ENCODE peak calls at places on chromosomes 2 and 18, in five cellular contexts. Z is NCI-H524 treated with DMSO at 0.1 percent for 48 hours, A is ascending aorta, F is lower leg skin, L is hypothalamus. M is an unnamed sample.

GRCh38 chr2:29443627-29444026 is 328.4 kb downstream of the CLIP4 start:
- DNase-seq in A (no peak), L (no peak), Z (no peak), F (no peak), M (peak)

GRCh38 chr2:11738589-11739436 is 7.6 kb upstream of the LPIN1 start:
- DNase-seq in L (peak), F (peak), Z (no peak), A (peak), M (no peak)

GRCh38 chr2:239927424-239927981 is 97.6 kb downstream of the NDUFA10 start:
- DNase-seq in Z (no peak), L (peak), A (no peak), F (no peak), M (no peak)

GRCh38 chr2:108924444-108925251 is 64.4 kb downstream of the EDAR start:
- DNase-seq in A (no peak), Z (no peak), F (no peak), L (no peak), M (no peak)

GRCh38 chr2:172931256-172931894 is 144.3 kb upstream of the MAP3K20 start:
- DNase-seq in L (no peak), A (no peak), Z (no peak), F (no peak), M (no peak)

GRCh38 chr2:30611572-30611971 is 164.5 kb downstream of the LCLAT1 start:
- DNase-seq in Z (no peak), A (no peak), L (no peak), F (no peak), M (no peak)

GRCh38 chr2:74424139-74424992 is 2.8 kb downstream of the WDR54 start:
- DNase-seq in L (no peak), F (no peak), A (no peak), Z (no peak), M (no peak)

GRCh38 chr18:67599277-67599676 is 82.8 kb upstream of the DSEL start:
- DNase-seq in F (no peak), A (no peak), L (no peak), Z (no peak), M (no peak)

GRCh38 chr2:105977212-105977611 is 216.9 kb downstream of the UXS1 start:
- DNase-seq in F (no peak), L (no peak), A (no peak), Z (no peak), M (no peak)

GRCh38 chr2:209512951-209513350 is 89.1 kb downstream of the MAP2 start:
- DNase-seq in F (no peak), Z (no peak), A (no peak), L (no peak), M (peak)

GRCh38 chr2:216833076-216833475 is 26.8 kb downstream of the TNP1 start:
- DNase-seq in Z (no peak), A (no peak), L (no peak), F (no peak), M (no peak)

GRCh38 chr18:51054764-51055163 is 24.8 kb downstream of the SMAD4 start:
- DNase-seq in Z (no peak), A (no peak), F (no peak), L (no peak), M (no peak)

GRCh38 chr2:208386546-208386945 is 20.0 kb upstream of the PTH2R start:
- DNase-seq in L (no peak), A (no peak), F (no peak), Z (no peak), M (no peak)

GRCh38 chr2:114046373-114046772 is 156.5 kb downstream of the ACTR3 start:
- DNase-seq in L (no peak), A (no peak), Z (no peak), F (no peak), M (no peak)

GRCh38 chr2:1011018-1011405 is 60.4 kb downstream of the SNTG2 start:
- DNase-seq in F (no peak), L (no peak), A (no peak), Z (no peak), M (peak)

GRCh38 chr18:72460210-72460680 is 83.9 kb downstream of the CBLN2 start:
- DNase-seq in F (no peak), Z (no peak), L (no peak), A (no peak), M (no peak)

GRCh38 chr18:3615374-3615773 is 165.4 kb downstream of the TGIF1 start:
- DNase-seq in Z (no peak), F (no peak), A (no peak), L (no peak), M (no peak)

GRCh38 chr2:239348563-239349447 is 52.0 kb downstream of the HDAC4 start:
- DNase-seq in F (no peak), A (no peak), L (no peak), Z (no peak), M (no peak)

GRCh38 chr2:18545384-18545783 is 15.1 kb downstream of the RDH14 start:
- DNase-seq in Z (no peak), A (no peak), L (no peak), F (no peak), M (no peak)

GRCh38 chr2:111624401-111625156 is 259.4 kb downstream of the ANAPC1 start:
- DNase-seq in Z (no peak), L (no peak), A (no peak), F (no peak), M (peak)

GRCh38 chr2:10452334-10452733 is 4.2 kb upstream of the ODC1 start:
- DNase-seq in L (no peak), Z (no peak), A (no peak), F (no peak), M (no peak)

GRCh38 chr18:3281456-3282400 is 19.8 kb downstream of the MYL12B start:
- DNase-seq in Z (no peak), L (no peak), A (no peak), F (no peak), M (peak)

GRCh38 chr2:197273485-197273884 is 37.1 kb downstream of the ANKRD44 start:
- DNase-seq in Z (peak), L (no peak), A (no peak), F (no peak), M (no peak)

GRCh38 chr2:69939722-69940121 is 21.7 kb downstream of the ASPRV1 start:
- DNase-seq in F (no peak), A (no peak), Z (no peak), L (no peak), M (no peak)